ENCODE peak calls at places on chromosomes 7 and 10, in five cellular contexts. One of them, this sample, is unnamed.
A peak's percentile ranks its signal among the peaks of the same experiment; 100 is the strongest.

GRCh38 chr7:27144799-27145166 is 1.3 kb upstream of the HOXA5 start:
- DNase-seq in lower lobe of right lung: no peak
- DNase-seq in H9: no peak
- DNase-seq in endothelial cell of umbilical vein: no peak
- DNase-seq in spleen: peak; percentile 76
- DNase-seq in this sample: no peak

GRCh38 chr10:77834943-77835668 is 91.4 kb downstream of the DLG5 start:
- DNase-seq in H9: no peak
- DNase-seq in spleen: peak; percentile 74
- DNase-seq in endothelial cell of umbilical vein: no peak
- DNase-seq in lower lobe of right lung: no peak
- DNase-seq in this sample: no peak

GRCh38 chr7:141590666-141591065 is 39.5 kb downstream of the AGK start:
- DNase-seq in H9: no peak
- DNase-seq in endothelial cell of umbilical vein: no peak
- DNase-seq in spleen: no peak
- DNase-seq in lower lobe of right lung: no peak
- DNase-seq in this sample: no peak

GRCh38 chr10:37860494-37861190 is 3.2 kb upstream of the ZNF248 start:
- DNase-seq in lower lobe of right lung: no peak
- DNase-seq in spleen: no peak
- DNase-seq in H9: no peak
- DNase-seq in endothelial cell of umbilical vein: no peak
- DNase-seq in this sample: no peak

GRCh38 chr7:141231018-141231792 is 157.3 kb downstream of the TMEM178B start:
- DNase-seq in endothelial cell of umbilical vein: no peak
- DNase-seq in lower lobe of right lung: no peak
- DNase-seq in H9: peak; percentile 58
- DNase-seq in spleen: no peak
- DNase-seq in this sample: no peak

GRCh38 chr10:126165865-126166264 is 222.4 kb downstream of the ADAM12 start:
- DNase-seq in spleen: no peak
- DNase-seq in endothelial cell of umbilical vein: no peak
- DNase-seq in lower lobe of right lung: no peak
- DNase-seq in H9: no peak
- DNase-seq in this sample: no peak

GRCh38 chr10:113073549-113074189 is 123.6 kb downstream of the TCF7L2 start:
- DNase-seq in spleen: peak; percentile 53
- DNase-seq in H9: peak; percentile 88
- DNase-seq in endothelial cell of umbilical vein: peak; percentile 92
- DNase-seq in lower lobe of right lung: no peak
- DNase-seq in this sample: no peak

GRCh38 chr7:2172311-2173183 is 60.2 kb downstream of the MAD1L1 start:
- DNase-seq in lower lobe of right lung: no peak
- DNase-seq in H9: peak; percentile 27
- DNase-seq in spleen: no peak
- DNase-seq in endothelial cell of umbilical vein: peak; percentile 77
- DNase-seq in this sample: peak; percentile 77

GRCh38 chr7:99004216-99004615 is 125.9 kb downstream of the TRRAP start:
- DNase-seq in spleen: no peak
- DNase-seq in H9: no peak
- DNase-seq in endothelial cell of umbilical vein: no peak
- DNase-seq in lower lobe of right lung: peak; percentile 64
- DNase-seq in this sample: peak; percentile 71

GRCh38 chr10:88881335-88881734 is 1.3 kb downstream of the STAMBPL1 start:
- DNase-seq in lower lobe of right lung: no peak
- DNase-seq in spleen: no peak
- DNase-seq in endothelial cell of umbilical vein: peak; percentile 17
- DNase-seq in H9: no peak
- DNase-seq in this sample: no peak

GRCh38 chr7:17781491-17782215 is 158.6 kb downstream of the SNX13 start:
- DNase-seq in H9: no peak
- DNase-seq in lower lobe of right lung: no peak
- DNase-seq in endothelial cell of umbilical vein: peak; percentile 55
- DNase-seq in spleen: no peak
- DNase-seq in this sample: no peak

GRCh38 chr7:137196665-137197064 is 146.9 kb downstream of the PTN start:
- DNase-seq in endothelial cell of umbilical vein: no peak
- DNase-seq in spleen: no peak
- DNase-seq in lower lobe of right lung: no peak
- DNase-seq in H9: no peak
- DNase-seq in this sample: no peak

GRCh38 chr10:33215154-33215553 is 119.3 kb downstream of the NRP1 start:
- DNase-seq in spleen: no peak
- DNase-seq in lower lobe of right lung: no peak
- DNase-seq in endothelial cell of umbilical vein: no peak
- DNase-seq in H9: no peak
- DNase-seq in this sample: no peak

GRCh38 chr10:133528845-133529575 is 1.8 kb downstream of the CYP2E1 start:
- DNase-seq in H9: no peak
- DNase-seq in endothelial cell of umbilical vein: no peak
- DNase-seq in lower lobe of right lung: no peak
- DNase-seq in spleen: no peak
- DNase-seq in this sample: no peak

GRCh38 chr7:111650456-111650999 is 88.2 kb upstream of the IMMP2L start:
- DNase-seq in H9: no peak
- DNase-seq in lower lobe of right lung: no peak
- DNase-seq in spleen: no peak
- DNase-seq in endothelial cell of umbilical vein: peak; percentile 40
- DNase-seq in this sample: no peak

GRCh38 chr7:50151661-50152060 is 58.6 kb upstream of the ZPBP start:
- DNase-seq in H9: no peak
- DNase-seq in spleen: no peak
- DNase-seq in endothelial cell of umbilical vein: no peak
- DNase-seq in lower lobe of right lung: no peak
- DNase-seq in this sample: no peak

GRCh38 chr10:81866753-81867152 is 8.2 kb upstream of the NRG3 start:
- DNase-seq in endothelial cell of umbilical vein: peak; percentile 94
- DNase-seq in lower lobe of right lung: no peak
- DNase-seq in H9: no peak
- DNase-seq in spleen: no peak
- DNase-seq in this sample: no peak

GRCh38 chr10:125140151-125140550 is 20.2 kb downstream of the CTBP2 start:
- DNase-seq in endothelial cell of umbilical vein: no peak
- DNase-seq in lower lobe of right lung: no peak
- DNase-seq in H9: no peak
- DNase-seq in spleen: peak; percentile 15
- DNase-seq in this sample: no peak

GRCh38 chr7:36280840-36281812 is 108.5 kb upstream of the ANLN start:
- DNase-seq in H9: peak; percentile 74
- DNase-seq in lower lobe of right lung: peak; percentile 78
- DNase-seq in endothelial cell of umbilical vein: peak; percentile 49
- DNase-seq in spleen: no peak
- DNase-seq in this sample: peak; percentile 82

GRCh38 chr10:25831138-25831537 is 102.9 kb upstream of the MYO3A start:
- DNase-seq in spleen: no peak
- DNase-seq in H9: no peak
- DNase-seq in endothelial cell of umbilical vein: no peak
- DNase-seq in lower lobe of right lung: no peak
- DNase-seq in this sample: no peak

GRCh38 chr10:125020871-125021270 is 78.9 kb downstream of the ZRANB1 start:
- DNase-seq in lower lobe of right lung: peak; percentile 14
- DNase-seq in endothelial cell of umbilical vein: no peak
- DNase-seq in H9: no peak
- DNase-seq in spleen: no peak
- DNase-seq in this sample: no peak

GRCh38 chr10:51445587-51445986 is 253.8 kb downstream of the CSTF2T start:
- DNase-seq in H9: no peak
- DNase-seq in lower lobe of right lung: no peak
- DNase-seq in spleen: no peak
- DNase-seq in endothelial cell of umbilical vein: no peak
- DNase-seq in this sample: no peak

GRCh38 chr10:124035928-124036558 is 57.4 kb downstream of the CHST15 start:
- DNase-seq in lower lobe of right lung: peak; percentile 88
- DNase-seq in spleen: peak; percentile 98
- DNase-seq in endothelial cell of umbilical vein: no peak
- DNase-seq in H9: no peak
- DNase-seq in this sample: peak; percentile 89

GRCh38 chr7:27115161-27116018 is 12.9 kb upstream of the HOXA2 start:
- DNase-seq in endothelial cell of umbilical vein: peak; percentile 81
- DNase-seq in spleen: no peak
- DNase-seq in lower lobe of right lung: no peak
- DNase-seq in H9: no peak
- DNase-seq in this sample: no peak

DNA sequence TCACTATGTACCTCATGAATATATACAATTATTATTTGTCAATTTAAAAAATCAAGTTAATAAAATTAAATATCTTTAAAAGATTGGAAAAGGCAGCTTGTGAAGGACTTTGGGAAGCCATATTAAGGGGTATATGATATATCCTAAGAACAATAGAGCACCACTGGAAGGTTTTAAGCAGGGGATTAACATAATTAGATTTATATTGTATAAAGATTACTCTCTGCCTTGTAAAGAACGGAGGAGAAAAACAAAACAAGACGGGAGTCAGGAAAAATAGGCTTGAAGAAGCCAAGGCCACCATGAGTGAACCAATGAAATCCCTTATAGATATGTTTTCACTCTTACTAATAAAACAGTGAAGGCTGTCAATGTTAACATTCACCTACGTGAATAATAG is 11.1 kb upstream of the CNNM1 start:
- DNase-seq in spleen: no peak
- DNase-seq in endothelial cell of umbilical vein: no peak
- DNase-seq in H9: no peak
- DNase-seq in lower lobe of right lung: no peak
- DNase-seq in this sample: no peak
- H3K27ac ChIP-seq in spleen: no peak overlapping the region
- H3K27ac ChIP-seq in endothelial cell of umbilical vein: no peak overlapping the region
- H3K27ac ChIP-seq in H9: no peak overlapping the region
- H3K27ac ChIP-seq in lower lobe of right lung: no peak overlapping the region
- H3K27ac ChIP-seq in this sample: no peak overlapping the region

GRCh38 chr10:103181244-103181643 is 11.8 kb downstream of the NT5C2 start:
- DNase-seq in lower lobe of right lung: no peak
- DNase-seq in H9: no peak
- DNase-seq in endothelial cell of umbilical vein: peak; percentile 91
- DNase-seq in spleen: no peak
- DNase-seq in this sample: no peak
- H3K27ac ChIP-seq in lower lobe of right lung: no peak overlapping the region
- H3K27ac ChIP-seq in H9: no peak overlapping the region
- H3K27ac ChIP-seq in endothelial cell of umbilical vein: peak overlapping the region; percentile 51
- H3K27ac ChIP-seq in spleen: peak overlapping the region; percentile 2
- H3K27ac ChIP-seq in this sample: no peak overlapping the region

DNA sequence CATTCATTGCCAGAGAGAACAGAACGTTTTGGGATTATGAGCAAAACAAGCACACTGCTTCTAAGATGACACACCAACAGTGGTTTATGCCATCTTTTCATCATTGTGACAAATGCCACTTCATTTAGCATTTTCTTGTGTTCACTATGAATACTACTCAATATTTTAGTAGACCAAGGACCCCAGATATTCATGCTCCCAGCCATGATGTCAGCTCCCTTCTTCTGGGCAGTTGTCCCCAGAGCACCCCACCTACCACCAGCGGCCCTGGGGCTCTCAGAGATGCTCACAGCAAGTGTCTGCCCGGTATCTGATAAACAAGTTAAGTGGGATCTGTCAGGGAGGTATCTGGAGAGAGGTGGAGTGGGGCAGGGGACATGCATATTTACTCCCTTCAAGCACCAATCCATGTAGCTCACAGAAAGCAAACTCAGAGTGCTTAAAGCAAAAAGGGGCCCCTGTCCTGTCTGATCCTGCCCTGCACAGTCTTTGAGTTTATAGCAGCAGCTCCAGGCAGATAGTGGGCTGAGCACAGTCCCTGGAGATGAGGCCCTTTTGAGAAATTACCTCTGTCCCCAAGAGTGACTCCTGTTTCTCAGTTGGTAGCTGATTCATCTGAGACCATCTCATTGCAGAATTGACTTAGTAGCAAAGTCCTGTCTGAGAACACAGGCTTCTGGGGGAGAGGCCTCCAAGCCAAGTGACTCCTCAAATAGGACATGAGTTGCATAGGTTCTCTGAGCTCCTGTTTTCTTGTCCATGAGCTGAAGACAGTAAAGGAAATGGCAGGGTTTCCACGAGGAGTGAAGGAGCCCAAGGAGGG is 281.8 kb upstream of the KLF6 start:
- DNase-seq in lower lobe of right lung: no peak
- DNase-seq in endothelial cell of umbilical vein: no peak
- DNase-seq in H9: no peak
- DNase-seq in spleen: no peak
- DNase-seq in this sample: no peak
- H3K27ac ChIP-seq in lower lobe of right lung: no peak overlapping the region
- H3K27ac ChIP-seq in endothelial cell of umbilical vein: peak overlapping the region; percentile 70
- H3K27ac ChIP-seq in H9: no peak overlapping the region
- H3K27ac ChIP-seq in spleen: peak overlapping the region; percentile 7
- H3K27ac ChIP-seq in this sample: peak overlapping the region; percentile 17

GRCh38 chr10:103512591-103513382 is 19.3 kb downstream of the NEURL1 start:
- DNase-seq in H9: peak; percentile 24
- DNase-seq in spleen: no peak
- DNase-seq in endothelial cell of umbilical vein: no peak
- DNase-seq in lower lobe of right lung: no peak
- DNase-seq in this sample: peak; percentile 48
- H3K27ac ChIP-seq in H9: no peak overlapping the region
- H3K27ac ChIP-seq in spleen: no peak overlapping the region
- H3K27ac ChIP-seq in endothelial cell of umbilical vein: no peak overlapping the region
- H3K27ac ChIP-seq in lower lobe of right lung: no peak overlapping the region
- H3K27ac ChIP-seq in this sample: no peak overlapping the region

GRCh38 chr7:134317434-134317833 is 704 bp upstream of the SLC35B4 start:
- DNase-seq in endothelial cell of umbilical vein: no peak
- DNase-seq in H9: no peak
- DNase-seq in lower lobe of right lung: no peak
- DNase-seq in spleen: no peak
- DNase-seq in this sample: no peak
- H3K27ac ChIP-seq in endothelial cell of umbilical vein: no peak overlapping the region
- H3K27ac ChIP-seq in H9: no peak overlapping the region
- H3K27ac ChIP-seq in lower lobe of right lung: peak overlapping the region; percentile 88
- H3K27ac ChIP-seq in spleen: no peak overlapping the region
- H3K27ac ChIP-seq in this sample: peak overlapping the region; percentile 78